ENCODE peak calls at places on chromosomes 5 and 9, in ten cellular contexts. One of them, this sample, is unnamed.

GRCh38 chr5:79849486-79850315 is 141.4 kb downstream of the MTX3 start:
- DNase-seq in putamen: no peak
- DNase-seq in NCI-H526 treated with DMSO at 0.1 percent for 48 hours: no peak
- DNase-seq in hypothalamus: no peak
- DNase-seq in AG04450: no peak
- DNase-seq in sciatic nerve: no peak
- DNase-seq in heart left ventricle: no peak
- DNase-seq in CD4-positive, alpha-beta memory T cell: no peak
- DNase-seq in stromal cell of bone marrow: no peak
- DNase-seq in stimulated activated naive B cell treated with anti-CD40 and anti-IgM and Interleukin-4, amounts not matched to agents 10 μg/mL and 1 μg/mL and 100 μg/mL, for 72 hours: no peak
- DNase-seq in this sample: no peak

GRCh38 chr9:25857167-25857566 is 178.9 kb upstream of the TUSC1 start:
- DNase-seq in putamen: no peak
- DNase-seq in NCI-H526 treated with DMSO at 0.1 percent for 48 hours: no peak
- DNase-seq in hypothalamus: no peak
- DNase-seq in AG04450: no peak
- DNase-seq in sciatic nerve: no peak
- DNase-seq in heart left ventricle: no peak
- DNase-seq in CD4-positive, alpha-beta memory T cell: no peak
- DNase-seq in stromal cell of bone marrow: no peak
- DNase-seq in stimulated activated naive B cell treated with anti-CD40 and anti-IgM and Interleukin-4, amounts not matched to agents 10 μg/mL and 1 μg/mL and 100 μg/mL, for 72 hours: no peak
- DNase-seq in this sample: no peak

GRCh38 chr5:43367909-43368648 is 44.1 kb downstream of the CCL28 start:
- DNase-seq in putamen: no peak
- DNase-seq in NCI-H526 treated with DMSO at 0.1 percent for 48 hours: no peak
- DNase-seq in hypothalamus: no peak
- DNase-seq in AG04450: no peak
- DNase-seq in sciatic nerve: no peak
- DNase-seq in heart left ventricle: no peak
- DNase-seq in CD4-positive, alpha-beta memory T cell: no peak
- DNase-seq in stromal cell of bone marrow: no peak
- DNase-seq in stimulated activated naive B cell treated with anti-CD40 and anti-IgM and Interleukin-4, amounts not matched to agents 10 μg/mL and 1 μg/mL and 100 μg/mL, for 72 hours: no peak
- DNase-seq in this sample: no peak

GRCh38 chr5:105015098-105015497 is 1452.5 kb upstream of the NUDT12 start:
- DNase-seq in putamen: no peak
- DNase-seq in NCI-H526 treated with DMSO at 0.1 percent for 48 hours: no peak
- DNase-seq in hypothalamus: no peak
- DNase-seq in AG04450: no peak
- DNase-seq in sciatic nerve: no peak
- DNase-seq in heart left ventricle: no peak
- DNase-seq in CD4-positive, alpha-beta memory T cell: no peak
- DNase-seq in stromal cell of bone marrow: no peak
- DNase-seq in stimulated activated naive B cell treated with anti-CD40 and anti-IgM and Interleukin-4, amounts not matched to agents 10 μg/mL and 1 μg/mL and 100 μg/mL, for 72 hours: no peak
- DNase-seq in this sample: no peak

GRCh38 chr9:125075997-125076396 is 67.3 kb downstream of the SCAI start:
- DNase-seq in putamen: no peak
- DNase-seq in NCI-H526 treated with DMSO at 0.1 percent for 48 hours: no peak
- DNase-seq in hypothalamus: no peak
- DNase-seq in AG04450: no peak
- DNase-seq in sciatic nerve: no peak
- DNase-seq in heart left ventricle: no peak
- DNase-seq in CD4-positive, alpha-beta memory T cell: no peak
- DNase-seq in stromal cell of bone marrow: no peak
- DNase-seq in stimulated activated naive B cell treated with anti-CD40 and anti-IgM and Interleukin-4, amounts not matched to agents 10 μg/mL and 1 μg/mL and 100 μg/mL, for 72 hours: no peak
- DNase-seq in this sample: no peak

GRCh38 chr5:116038817-116039216 is 6.5 kb downstream of the ARL14EPL start:
- DNase-seq in putamen: no peak
- DNase-seq in NCI-H526 treated with DMSO at 0.1 percent for 48 hours: no peak
- DNase-seq in hypothalamus: no peak
- DNase-seq in AG04450: no peak
- DNase-seq in sciatic nerve: no peak
- DNase-seq in heart left ventricle: no peak
- DNase-seq in CD4-positive, alpha-beta memory T cell: no peak
- DNase-seq in stromal cell of bone marrow: no peak
- DNase-seq in stimulated activated naive B cell treated with anti-CD40 and anti-IgM and Interleukin-4, amounts not matched to agents 10 μg/mL and 1 μg/mL and 100 μg/mL, for 72 hours: peak; percentile 48
- DNase-seq in this sample: no peak

GRCh38 chr5:120326651-120327050 is 137.4 kb upstream of the PRR16 start:
- DNase-seq in putamen: no peak
- DNase-seq in NCI-H526 treated with DMSO at 0.1 percent for 48 hours: no peak
- DNase-seq in hypothalamus: no peak
- DNase-seq in AG04450: peak; percentile 4
- DNase-seq in sciatic nerve: no peak
- DNase-seq in heart left ventricle: no peak
- DNase-seq in CD4-positive, alpha-beta memory T cell: no peak
- DNase-seq in stromal cell of bone marrow: no peak
- DNase-seq in stimulated activated naive B cell treated with anti-CD40 and anti-IgM and Interleukin-4, amounts not matched to agents 10 μg/mL and 1 μg/mL and 100 μg/mL, for 72 hours: no peak
- DNase-seq in this sample: no peak

GRCh38 chr5:138948391-138949222 is 73.5 kb upstream of the LRRTM2 start:
- DNase-seq in putamen: no peak
- DNase-seq in NCI-H526 treated with DMSO at 0.1 percent for 48 hours: no peak
- DNase-seq in hypothalamus: no peak
- DNase-seq in AG04450: no peak
- DNase-seq in sciatic nerve: no peak
- DNase-seq in heart left ventricle: peak; percentile 30
- DNase-seq in CD4-positive, alpha-beta memory T cell: no peak
- DNase-seq in stromal cell of bone marrow: no peak
- DNase-seq in stimulated activated naive B cell treated with anti-CD40 and anti-IgM and Interleukin-4, amounts not matched to agents 10 μg/mL and 1 μg/mL and 100 μg/mL, for 72 hours: no peak
- DNase-seq in this sample: no peak

GRCh38 chr5:132500931-132501628 is 10.5 kb upstream of the IRF1 start:
- DNase-seq in putamen: peak; percentile 64
- DNase-seq in NCI-H526 treated with DMSO at 0.1 percent for 48 hours: peak; percentile 12
- DNase-seq in hypothalamus: peak; percentile 46
- DNase-seq in AG04450: no peak
- DNase-seq in sciatic nerve: no peak
- DNase-seq in heart left ventricle: peak; percentile 57
- DNase-seq in CD4-positive, alpha-beta memory T cell: peak; percentile 75
- DNase-seq in stromal cell of bone marrow: no peak
- DNase-seq in stimulated activated naive B cell treated with anti-CD40 and anti-IgM and Interleukin-4, amounts not matched to agents 10 μg/mL and 1 μg/mL and 100 μg/mL, for 72 hours: peak; percentile 83
- DNase-seq in this sample: peak; percentile 70

GRCh38 chr9:124897570-124898460 is 35.9 kb downstream of the ARPC5L start:
- DNase-seq in putamen: no peak
- DNase-seq in NCI-H526 treated with DMSO at 0.1 percent for 48 hours: no peak
- DNase-seq in hypothalamus: no peak
- DNase-seq in AG04450: no peak
- DNase-seq in sciatic nerve: no peak
- DNase-seq in heart left ventricle: no peak
- DNase-seq in CD4-positive, alpha-beta memory T cell: no peak
- DNase-seq in stromal cell of bone marrow: no peak
- DNase-seq in stimulated activated naive B cell treated with anti-CD40 and anti-IgM and Interleukin-4, amounts not matched to agents 10 μg/mL and 1 μg/mL and 100 μg/mL, for 72 hours: no peak
- DNase-seq in this sample: no peak

GRCh38 chr5:109907189-109907588 is 217.5 kb downstream of the MAN2A1 start:
- DNase-seq in putamen: no peak
- DNase-seq in NCI-H526 treated with DMSO at 0.1 percent for 48 hours: no peak
- DNase-seq in hypothalamus: no peak
- DNase-seq in AG04450: no peak
- DNase-seq in sciatic nerve: no peak
- DNase-seq in heart left ventricle: no peak
- DNase-seq in CD4-positive, alpha-beta memory T cell: no peak
- DNase-seq in stromal cell of bone marrow: no peak
- DNase-seq in stimulated activated naive B cell treated with anti-CD40 and anti-IgM and Interleukin-4, amounts not matched to agents 10 μg/mL and 1 μg/mL and 100 μg/mL, for 72 hours: no peak
- DNase-seq in this sample: no peak

GRCh38 chr9:109320338-109320733 is 523 bp downstream of the EPB41L4B start:
- DNase-seq in putamen: no peak
- DNase-seq in NCI-H526 treated with DMSO at 0.1 percent for 48 hours: no peak
- DNase-seq in hypothalamus: no peak
- DNase-seq in AG04450: no peak
- DNase-seq in sciatic nerve: no peak
- DNase-seq in heart left ventricle: no peak
- DNase-seq in CD4-positive, alpha-beta memory T cell: no peak
- DNase-seq in stromal cell of bone marrow: no peak
- DNase-seq in stimulated activated naive B cell treated with anti-CD40 and anti-IgM and Interleukin-4, amounts not matched to agents 10 μg/mL and 1 μg/mL and 100 μg/mL, for 72 hours: no peak
- DNase-seq in this sample: no peak

GRCh38 chr5:117204404-117204803 is 629.8 kb upstream of the SEMA6A start:
- DNase-seq in putamen: no peak
- DNase-seq in NCI-H526 treated with DMSO at 0.1 percent for 48 hours: no peak
- DNase-seq in hypothalamus: no peak
- DNase-seq in AG04450: no peak
- DNase-seq in sciatic nerve: no peak
- DNase-seq in heart left ventricle: no peak
- DNase-seq in CD4-positive, alpha-beta memory T cell: no peak
- DNase-seq in stromal cell of bone marrow: no peak
- DNase-seq in stimulated activated naive B cell treated with anti-CD40 and anti-IgM and Interleukin-4, amounts not matched to agents 10 μg/mL and 1 μg/mL and 100 μg/mL, for 72 hours: no peak
- DNase-seq in this sample: no peak

GRCh38 chr9:93132287-93132927 is 1.6 kb downstream of the NINJ1 start:
- DNase-seq in putamen: no peak
- DNase-seq in NCI-H526 treated with DMSO at 0.1 percent for 48 hours: no peak
- DNase-seq in hypothalamus: no peak
- DNase-seq in AG04450: no peak
- DNase-seq in sciatic nerve: peak; percentile 84
- DNase-seq in heart left ventricle: peak; percentile 84
- DNase-seq in CD4-positive, alpha-beta memory T cell: no peak
- DNase-seq in stromal cell of bone marrow: no peak
- DNase-seq in stimulated activated naive B cell treated with anti-CD40 and anti-IgM and Interleukin-4, amounts not matched to agents 10 μg/mL and 1 μg/mL and 100 μg/mL, for 72 hours: no peak
- DNase-seq in this sample: no peak

GRCh38 chr5:16461782-16462181 is 3.8 kb downstream of the ZNF622 start:
- DNase-seq in putamen: no peak
- DNase-seq in NCI-H526 treated with DMSO at 0.1 percent for 48 hours: no peak
- DNase-seq in hypothalamus: no peak
- DNase-seq in AG04450: peak; percentile 91
- DNase-seq in sciatic nerve: no peak
- DNase-seq in heart left ventricle: no peak
- DNase-seq in CD4-positive, alpha-beta memory T cell: no peak
- DNase-seq in stromal cell of bone marrow: peak; percentile 40
- DNase-seq in stimulated activated naive B cell treated with anti-CD40 and anti-IgM and Interleukin-4, amounts not matched to agents 10 μg/mL and 1 μg/mL and 100 μg/mL, for 72 hours: no peak
- DNase-seq in this sample: no peak

GRCh38 chr9:36997414-36997813 is 36.7 kb downstream of the PAX5 start:
- DNase-seq in putamen: no peak
- DNase-seq in NCI-H526 treated with DMSO at 0.1 percent for 48 hours: no peak
- DNase-seq in hypothalamus: no peak
- DNase-seq in AG04450: no peak
- DNase-seq in sciatic nerve: no peak
- DNase-seq in heart left ventricle: no peak
- DNase-seq in CD4-positive, alpha-beta memory T cell: no peak
- DNase-seq in stromal cell of bone marrow: no peak
- DNase-seq in stimulated activated naive B cell treated with anti-CD40 and anti-IgM and Interleukin-4, amounts not matched to agents 10 μg/mL and 1 μg/mL and 100 μg/mL, for 72 hours: no peak
- DNase-seq in this sample: no peak

GRCh38 chr5:93267276-93267675 is 313.7 kb downstream of the NR2F1-AS1 start:
- DNase-seq in putamen: no peak
- DNase-seq in NCI-H526 treated with DMSO at 0.1 percent for 48 hours: no peak
- DNase-seq in hypothalamus: no peak
- DNase-seq in AG04450: no peak
- DNase-seq in sciatic nerve: no peak
- DNase-seq in heart left ventricle: no peak
- DNase-seq in CD4-positive, alpha-beta memory T cell: no peak
- DNase-seq in stromal cell of bone marrow: no peak
- DNase-seq in stimulated activated naive B cell treated with anti-CD40 and anti-IgM and Interleukin-4, amounts not matched to agents 10 μg/mL and 1 μg/mL and 100 μg/mL, for 72 hours: no peak
- DNase-seq in this sample: no peak

GRCh38 chr5:42908086-42908485 is 96.4 kb upstream of the SELENOP start:
- DNase-seq in putamen: no peak
- DNase-seq in NCI-H526 treated with DMSO at 0.1 percent for 48 hours: no peak
- DNase-seq in hypothalamus: no peak
- DNase-seq in AG04450: no peak
- DNase-seq in sciatic nerve: no peak
- DNase-seq in heart left ventricle: no peak
- DNase-seq in CD4-positive, alpha-beta memory T cell: no peak
- DNase-seq in stromal cell of bone marrow: no peak
- DNase-seq in stimulated activated naive B cell treated with anti-CD40 and anti-IgM and Interleukin-4, amounts not matched to agents 10 μg/mL and 1 μg/mL and 100 μg/mL, for 72 hours: no peak
- DNase-seq in this sample: no peak

GRCh38 chr5:10626473-10627013 is 62.7 kb downstream of the ANKRD33B start:
- DNase-seq in putamen: no peak
- DNase-seq in NCI-H526 treated with DMSO at 0.1 percent for 48 hours: no peak
- DNase-seq in hypothalamus: no peak
- DNase-seq in AG04450: no peak
- DNase-seq in sciatic nerve: no peak
- DNase-seq in heart left ventricle: no peak
- DNase-seq in CD4-positive, alpha-beta memory T cell: no peak
- DNase-seq in stromal cell of bone marrow: no peak
- DNase-seq in stimulated activated naive B cell treated with anti-CD40 and anti-IgM and Interleukin-4, amounts not matched to agents 10 μg/mL and 1 μg/mL and 100 μg/mL, for 72 hours: no peak
- DNase-seq in this sample: no peak

GRCh38 chr5:141861194-141861593 is 17.0 kb downstream of the PCDH1 start:
- DNase-seq in putamen: no peak
- DNase-seq in NCI-H526 treated with DMSO at 0.1 percent for 48 hours: no peak
- DNase-seq in hypothalamus: no peak
- DNase-seq in AG04450: no peak
- DNase-seq in sciatic nerve: no peak
- DNase-seq in heart left ventricle: no peak
- DNase-seq in CD4-positive, alpha-beta memory T cell: no peak
- DNase-seq in stromal cell of bone marrow: no peak
- DNase-seq in stimulated activated naive B cell treated with anti-CD40 and anti-IgM and Interleukin-4, amounts not matched to agents 10 μg/mL and 1 μg/mL and 100 μg/mL, for 72 hours: no peak
- DNase-seq in this sample: no peak

GRCh38 chr5:26833596-26833995 is 204.8 kb downstream of the CDH9 start:
- DNase-seq in putamen: peak; percentile 57
- DNase-seq in NCI-H526 treated with DMSO at 0.1 percent for 48 hours: no peak
- DNase-seq in hypothalamus: no peak
- DNase-seq in AG04450: no peak
- DNase-seq in sciatic nerve: no peak
- DNase-seq in heart left ventricle: no peak
- DNase-seq in CD4-positive, alpha-beta memory T cell: no peak
- DNase-seq in stromal cell of bone marrow: peak; percentile 0
- DNase-seq in stimulated activated naive B cell treated with anti-CD40 and anti-IgM and Interleukin-4, amounts not matched to agents 10 μg/mL and 1 μg/mL and 100 μg/mL, for 72 hours: no peak
- DNase-seq in this sample: no peak

GRCh38 chr5:60492958-60493357 is 207.0 kb downstream of the DEPDC1B start:
- DNase-seq in putamen: no peak
- DNase-seq in NCI-H526 treated with DMSO at 0.1 percent for 48 hours: no peak
- DNase-seq in hypothalamus: no peak
- DNase-seq in AG04450: no peak
- DNase-seq in sciatic nerve: no peak
- DNase-seq in heart left ventricle: no peak
- DNase-seq in CD4-positive, alpha-beta memory T cell: no peak
- DNase-seq in stromal cell of bone marrow: peak; percentile 55
- DNase-seq in stimulated activated naive B cell treated with anti-CD40 and anti-IgM and Interleukin-4, amounts not matched to agents 10 μg/mL and 1 μg/mL and 100 μg/mL, for 72 hours: no peak
- DNase-seq in this sample: no peak

GRCh38 chr5:68994645-68995044 is 99.2 kb upstream of the SLC30A5 start:
- DNase-seq in putamen: no peak
- DNase-seq in NCI-H526 treated with DMSO at 0.1 percent for 48 hours: no peak
- DNase-seq in hypothalamus: no peak
- DNase-seq in AG04450: no peak
- DNase-seq in sciatic nerve: no peak
- DNase-seq in heart left ventricle: no peak
- DNase-seq in CD4-positive, alpha-beta memory T cell: no peak
- DNase-seq in stromal cell of bone marrow: no peak
- DNase-seq in stimulated activated naive B cell treated with anti-CD40 and anti-IgM and Interleukin-4, amounts not matched to agents 10 μg/mL and 1 μg/mL and 100 μg/mL, for 72 hours: no peak
- DNase-seq in this sample: no peak

GRCh38 chr5:142325677-142326479 is 1.1 kb upstream of the SPRY4 start:
- DNase-seq in putamen: no peak
- DNase-seq in NCI-H526 treated with DMSO at 0.1 percent for 48 hours: no peak
- DNase-seq in hypothalamus: no peak
- DNase-seq in AG04450: no peak
- DNase-seq in sciatic nerve: peak; percentile 80
- DNase-seq in heart left ventricle: peak; percentile 70
- DNase-seq in CD4-positive, alpha-beta memory T cell: no peak
- DNase-seq in stromal cell of bone marrow: no peak
- DNase-seq in stimulated activated naive B cell treated with anti-CD40 and anti-IgM and Interleukin-4, amounts not matched to agents 10 μg/mL and 1 μg/mL and 100 μg/mL, for 72 hours: no peak
- DNase-seq in this sample: no peak

This sample was measured in stimulated activated naive CD4-positive, alpha-beta T cell.